ENCODE peak calls at places on chromosome 9, in four cellular contexts. K, B, V and R are unnamed samples.

GRCh38 chr9:91214867-91215266 is 146.9 kb downstream of the AUH start:
- DNase-seq in K (no peak), B (no peak), V (peak; percentile 19), R (no peak)

GRCh38 chr9:94625835-94626234 is 13.5 kb downstream of the FBP1 start:
- DNase-seq in K (no peak), B (no peak), V (no peak), R (no peak)

GRCh38 chr9:26670052-26670640 is 222.5 kb downstream of the CAAP1 start:
- DNase-seq in K (no peak), B (no peak), V (no peak), R (no peak)

GRCh38 chr9:16626577-16627130 is 243.8 kb downstream of the BNC2 start:
- DNase-seq in K (no peak), B (no peak), V (peak; percentile 72), R (peak; percentile 12)

GRCh38 chr9:6216951-6217350 is 1.3 kb downstream of the IL33 start:
- DNase-seq in K (no peak), B (no peak), V (no peak), R (no peak)

GRCh38 chr9:87324613-87325194 is 173.0 kb upstream of the DAPK1 start:
- DNase-seq in K (peak; percentile 54), B (no peak), V (peak; percentile 72), R (peak; percentile 55)

GRCh38 chr9:108040783-108041182 is 551.2 kb upstream of the KLF4 start:
- DNase-seq in K (no peak), B (no peak), V (no peak), R (no peak)

GRCh38 chr9:89923961-89924504 is 319.2 kb downstream of the GADD45G start:
- DNase-seq in K (no peak), B (no peak), V (no peak), R (no peak)

GRCh38 chr9:27442464-27442863 is 81.6 kb upstream of the IFNK start:
- DNase-seq in K (no peak), B (no peak), V (peak; percentile 14), R (no peak)

GRCh38 chr9:122042056-122042455 is 51.1 kb downstream of the TTLL11 start:
- DNase-seq in K (no peak), B (no peak), V (no peak), R (no peak)

GRCh38 chr9:91421987-91422765 is 1.5 kb downstream of the NFIL3 start:
- DNase-seq in K (peak; percentile 55), B (no peak), V (peak; percentile 62), R (no peak)

GRCh38 chr9:87006956-87007355 is 59.6 kb upstream of the GAS1 start:
- DNase-seq in K (no peak), B (no peak), V (no peak), R (no peak)

GRCh38 chr9:107547303-107547702 is 57.7 kb upstream of the KLF4 start:
- DNase-seq in K (no peak), B (no peak), V (no peak), R (no peak)

GRCh38 chr9:76576344-76576743 is 117.4 kb downstream of the GCNT1 start:
- DNase-seq in K (no peak), B (no peak), V (peak; percentile 87), R (peak; percentile 68)

GRCh38 chr9:5949103-5949699 is 58.5 kb downstream of the MLANA start:
- DNase-seq in K (peak; percentile 45), B (no peak), V (peak; percentile 23), R (peak; percentile 51)

GRCh38 chr9:93096131-93096802 is at the start of gene CARD19:
- DNase-seq in K (peak; percentile 48), B (peak; percentile 59), V (peak; percentile 41), R (peak; percentile 50)

GRCh38 chr9:20379804-20380225 is 242.5 kb downstream of the MLLT3 start:
- DNase-seq in K (no peak), B (no peak), V (no peak), R (no peak)

GRCh38 chr9:82202808-82203207 is 214.2 kb downstream of the SPATA31D1 start:
- DNase-seq in K (no peak), B (no peak), V (peak; percentile 51), R (no peak)

GRCh38 chr9:16191237-16191636 is 638.4 kb downstream of the CCDC171 start:
- DNase-seq in K (no peak), B (no peak), V (no peak), R (no peak)

GRCh38 chr9:34611251-34611810 is 566 bp downstream of the RPP25L start:
- DNase-seq in K (no peak), B (no peak), V (no peak), R (no peak)

GRCh38 chr9:130846487-130847305 is 11.6 kb downstream of the ABL1 start:
- DNase-seq in K (no peak), B (peak; percentile 38), V (peak; percentile 65), R (no peak)

GRCh38 chr9:19101203-19101602 is 1.5 kb downstream of the HAUS6 start:
- DNase-seq in K (no peak), B (no peak), V (no peak), R (no peak)
- H3K4me3 ChIP-seq in K (no peak overlapping the region), B (peak overlapping the region; percentile 82), V (peak overlapping the region; percentile 24), R (peak overlapping the region; percentile 72)

DNA sequence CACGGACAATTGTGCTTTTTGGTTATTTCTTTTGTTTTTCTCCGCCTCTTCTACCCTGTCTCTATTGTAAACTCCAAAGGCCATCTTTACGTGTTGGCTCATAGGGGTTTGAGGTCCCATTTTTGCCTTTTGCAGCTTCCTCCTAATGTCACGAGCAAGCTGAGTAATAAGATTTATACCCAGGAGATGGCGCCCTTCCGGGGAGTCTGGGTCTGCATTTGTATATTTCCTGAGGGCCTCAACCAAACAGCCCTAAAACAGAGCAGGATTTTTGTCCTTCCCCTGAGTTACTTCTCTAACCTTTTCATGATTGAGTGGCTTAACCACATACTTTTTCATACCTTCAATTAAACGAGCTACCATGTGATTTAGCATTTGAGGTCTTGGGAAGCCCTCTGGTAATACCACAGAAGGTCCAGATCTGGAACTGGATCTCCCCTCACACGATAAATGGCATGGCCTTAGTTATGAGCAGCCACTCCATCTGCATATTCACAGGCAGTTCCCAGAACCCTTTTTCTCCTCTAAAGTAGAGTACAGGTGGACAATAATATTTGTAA is 11.2 kb upstream of the CFAP95 start:
- DNase-seq in K (no peak), B (no peak), V (peak; percentile 16), R (peak; percentile 14)
- TF ChIP-seq CTCF in K (peak; percentile 27), B (no peak), V (peak; percentile 47), R (peak; percentile 16)

DNA sequence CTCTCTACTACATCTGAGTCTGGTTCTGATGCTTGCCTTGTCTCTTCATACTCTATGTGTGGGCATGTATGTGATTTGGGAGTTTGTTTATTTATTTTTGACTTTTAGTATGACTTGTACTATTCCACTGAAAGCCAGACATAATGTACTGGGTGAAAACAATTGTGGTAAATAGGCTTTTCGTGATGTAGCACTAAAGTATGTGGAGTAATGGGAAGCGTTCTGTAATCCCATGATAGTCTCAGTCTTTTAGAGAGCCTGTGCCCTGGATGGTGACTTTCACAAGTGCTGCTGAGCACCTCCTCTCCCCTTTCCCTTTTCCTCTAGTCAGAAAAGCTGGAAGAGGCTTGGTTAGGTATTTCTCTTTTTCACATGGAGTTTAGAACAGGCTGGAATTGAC is 85.8 kb upstream of the S1PR3 start:
- DNase-seq in K (no peak), B (no peak), V (no peak), R (no peak)
- H3K4me3 ChIP-seq in K (no peak overlapping the region), B (no peak overlapping the region), V (no peak overlapping the region), R (no peak overlapping the region)

GRCh38 chr9:78118742-78119473 is 87.3 kb upstream of the GNAQ start:
- DNase-seq in K (no peak), B (no peak), V (peak; percentile 64), R (peak; percentile 66)

GRCh38 chr9:78123808-78124207 is 92.2 kb upstream of the GNAQ start:
- DNase-seq in K (no peak), B (no peak), V (no peak), R (no peak)

GRCh38 chr9:78122631-78123030 is 91.0 kb upstream of the GNAQ start:
- DNase-seq in K (no peak), B (no peak), V (no peak), R (no peak)

DNA sequence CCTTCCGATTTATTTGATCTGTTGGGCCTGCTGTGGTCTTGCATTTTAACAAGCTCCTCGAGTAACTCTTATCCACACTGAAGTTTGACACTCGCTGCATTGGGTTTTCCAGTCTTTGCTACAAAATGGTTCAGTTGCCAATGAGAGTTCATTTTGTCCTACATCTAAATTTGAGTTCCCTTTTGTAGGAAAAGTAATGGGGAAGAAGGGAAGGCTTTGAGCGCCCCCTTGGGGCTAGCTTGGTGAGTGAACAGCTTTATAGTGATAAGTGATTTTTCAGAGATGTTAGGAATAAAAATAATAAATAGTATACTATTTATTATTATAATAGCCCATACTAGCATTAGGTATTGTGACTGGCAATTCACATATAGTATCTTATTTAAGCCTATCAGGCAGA is 89.9 kb upstream of the GNAQ start:
- DNase-seq in K (peak; percentile 12), B (peak; percentile 45), V (peak; percentile 53), R (peak; percentile 43)
- TF ChIP-seq CTCF in K (peak; percentile 54), B (peak; percentile 60), V (peak; percentile 78), R (peak; percentile 50)

DNA sequence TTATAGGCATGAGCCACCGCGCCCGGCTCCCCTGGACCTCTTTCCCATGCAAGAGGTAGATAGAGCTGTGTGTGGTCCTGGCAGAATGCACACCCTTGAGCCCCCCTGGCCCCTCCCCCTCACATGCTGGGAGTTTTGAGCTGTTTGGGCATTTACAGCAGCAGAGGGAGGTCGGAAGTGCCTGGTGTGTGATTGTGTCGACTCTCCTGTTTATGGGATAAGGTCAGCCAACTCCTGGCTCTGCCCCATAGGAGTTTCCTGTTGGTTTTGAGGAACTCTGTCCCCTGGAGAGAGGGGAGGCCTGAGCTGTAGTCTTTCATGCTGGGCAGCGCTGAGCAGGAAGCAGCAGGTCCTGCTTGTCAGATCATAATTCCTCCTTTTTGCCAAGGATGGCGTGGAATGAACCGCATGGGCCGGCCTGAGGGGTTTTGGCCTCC is 6.0 kb downstream of the LRRC8A start:
- DNase-seq in K (no peak), B (no peak), V (no peak), R (no peak)
- H3K4me3 ChIP-seq in K (no peak overlapping the region), B (peak overlapping the region; percentile 23), V (no peak overlapping the region), R (no peak overlapping the region)

GRCh38 chr9:136980669-136981478 is 1.9 kb upstream of the LCNL1 start:
- DNase-seq in K (no peak), B (no peak), V (no peak), R (no peak)

GRCh38 chr9:136978865-136979544 is 1.7 kb downstream of the PTGDS start:
- DNase-seq in K (no peak), B (no peak), V (no peak), R (no peak)

GRCh38 chr9:136977223-136978072 is at the start of gene PTGDS:
- DNase-seq in K (no peak), B (peak; percentile 89), V (peak; percentile 28), R (no peak)

GRCh38 chr9:136979769-136980587 is 2.7 kb downstream of the PTGDS start:
- DNase-seq in K (no peak), B (no peak), V (no peak), R (no peak)

DNA sequence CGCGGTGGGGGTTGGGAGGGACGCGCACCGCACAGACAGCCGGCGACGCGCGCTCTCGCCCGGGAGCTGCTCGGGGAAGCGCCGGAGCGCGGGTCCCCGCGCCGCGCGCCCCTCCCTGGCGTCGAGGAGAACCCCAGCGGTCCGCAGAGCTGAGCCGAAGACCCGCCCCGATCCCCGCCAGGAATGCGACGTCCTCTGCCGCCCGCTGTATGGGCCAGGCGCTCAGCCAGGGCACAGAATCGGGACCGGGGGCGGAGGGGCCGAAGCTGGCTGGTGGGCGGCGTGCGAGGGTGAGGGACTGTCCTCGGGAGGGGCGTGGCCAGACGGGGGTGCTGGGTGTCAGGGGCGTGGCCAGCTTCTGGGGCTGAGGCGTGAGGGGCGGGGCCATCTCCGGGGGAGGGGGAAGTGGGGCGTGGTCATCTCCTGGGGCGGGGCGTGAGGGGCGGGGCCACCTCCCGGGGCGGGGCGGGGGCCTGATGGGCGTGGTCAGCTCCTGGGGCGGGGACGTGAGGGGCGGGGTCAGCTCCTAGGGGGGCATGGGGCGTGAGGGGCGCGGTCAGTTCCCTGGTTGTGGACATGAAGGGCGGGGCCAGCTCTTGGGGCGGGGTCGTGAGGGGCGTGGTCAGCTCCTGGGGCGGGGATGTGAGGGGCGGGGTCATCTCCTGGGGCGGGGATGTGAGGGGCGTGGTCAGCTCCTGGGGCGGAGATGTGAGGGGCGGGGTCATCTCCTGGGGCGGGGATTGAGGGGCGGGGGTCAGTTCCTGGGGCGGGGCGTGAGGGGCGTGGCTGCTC is 965 bp downstream of the PTGDS start:
- DNase-seq in K (no peak), B (peak; percentile 89), V (peak; percentile 39), R (peak; percentile 51)
- TF ChIP-seq CTCF in K (no peak), B (no peak), V (no peak), R (no peak)